ENCODE peak calls at places on chromosomes 4 and X, in eight cellular contexts. One of them, this sample, is unnamed.

GRCh38 chr4:144579411-144580020 is 66.4 kb upstream of the HHIP start:
- DNase-seq in fibroblast of the aortic adventitia: peak; percentile 75
- DNase-seq in tibial nerve: no peak
- DNase-seq in lower lobe of right lung: no peak
- DNase-seq in right lobe of liver: no peak
- DNase-seq in fibroblast of mammary gland: peak; percentile 57
- DNase-seq in mammary epithelial cell: peak; percentile 60
- DNase-seq in neural progenitor cell: no peak
- DNase-seq in this sample: peak; percentile 80

GRCh38 chrX:119121341-119121740 is 6.3 kb downstream of the KIAA1210 start:
- DNase-seq in fibroblast of the aortic adventitia: peak; percentile 12
- DNase-seq in right lobe of liver: no peak
- DNase-seq in neural progenitor cell: no peak
- DNase-seq in tibial nerve: no peak
- DNase-seq in mammary epithelial cell: no peak
- DNase-seq in fibroblast of mammary gland: peak; percentile 52
- DNase-seq in lower lobe of right lung: no peak
- DNase-seq in this sample: peak; percentile 51

GRCh38 chrX:133726642-133727041 is 258.8 kb downstream of the GPC3 start:
- DNase-seq in fibroblast of mammary gland: no peak
- DNase-seq in tibial nerve: no peak
- DNase-seq in lower lobe of right lung: no peak
- DNase-seq in fibroblast of the aortic adventitia: no peak
- DNase-seq in right lobe of liver: no peak
- DNase-seq in mammary epithelial cell: no peak
- DNase-seq in neural progenitor cell: no peak
- DNase-seq in this sample: no peak

GRCh38 chr4:18366762-18367358 is 345.3 kb upstream of the LCORL start:
- DNase-seq in fibroblast of the aortic adventitia: peak; percentile 19
- DNase-seq in neural progenitor cell: peak; percentile 49
- DNase-seq in lower lobe of right lung: no peak
- DNase-seq in fibroblast of mammary gland: peak; percentile 42
- DNase-seq in tibial nerve: no peak
- DNase-seq in right lobe of liver: no peak
- DNase-seq in mammary epithelial cell: peak; percentile 17
- DNase-seq in this sample: peak; percentile 55

GRCh38 chr4:106312997-106313522 is 2.9 kb downstream of the TBCK start:
- DNase-seq in right lobe of liver: no peak
- DNase-seq in lower lobe of right lung: no peak
- DNase-seq in tibial nerve: no peak
- DNase-seq in neural progenitor cell: no peak
- DNase-seq in fibroblast of mammary gland: peak; percentile 12
- DNase-seq in mammary epithelial cell: no peak
- DNase-seq in fibroblast of the aortic adventitia: no peak
- DNase-seq in this sample: no peak

GRCh38 chr4:139593091-139593564 is 37.1 kb upstream of the SETD7 start:
- DNase-seq in lower lobe of right lung: no peak
- DNase-seq in mammary epithelial cell: peak; percentile 7
- DNase-seq in tibial nerve: no peak
- DNase-seq in neural progenitor cell: no peak
- DNase-seq in fibroblast of the aortic adventitia: peak; percentile 87
- DNase-seq in fibroblast of mammary gland: peak; percentile 70
- DNase-seq in right lobe of liver: no peak
- DNase-seq in this sample: peak; percentile 73

GRCh38 chrX:8960809-8961413 is 73.0 kb downstream of the FAM9B start:
- DNase-seq in mammary epithelial cell: no peak
- DNase-seq in neural progenitor cell: peak; percentile 29
- DNase-seq in tibial nerve: no peak
- DNase-seq in fibroblast of the aortic adventitia: no peak
- DNase-seq in fibroblast of mammary gland: peak; percentile 23
- DNase-seq in lower lobe of right lung: no peak
- DNase-seq in right lobe of liver: no peak
- DNase-seq in this sample: no peak

GRCh38 chrX:112083624-112084326 is 1.2 kb upstream of the TRPC5 start:
- DNase-seq in fibroblast of mammary gland: no peak
- DNase-seq in mammary epithelial cell: no peak
- DNase-seq in fibroblast of the aortic adventitia: no peak
- DNase-seq in lower lobe of right lung: no peak
- DNase-seq in neural progenitor cell: peak; percentile 36
- DNase-seq in tibial nerve: no peak
- DNase-seq in right lobe of liver: peak; percentile 61
- DNase-seq in this sample: no peak

GRCh38 chrX:48589482-48590162 is 7.7 kb upstream of the WDR13 start:
- DNase-seq in tibial nerve: no peak
- DNase-seq in neural progenitor cell: no peak
- DNase-seq in lower lobe of right lung: no peak
- DNase-seq in mammary epithelial cell: no peak
- DNase-seq in fibroblast of mammary gland: peak; percentile 60
- DNase-seq in fibroblast of the aortic adventitia: no peak
- DNase-seq in right lobe of liver: no peak
- DNase-seq in this sample: peak; percentile 62

GRCh38 chrX:3384330-3384729 is 37.9 kb upstream of the MXRA5 start:
- DNase-seq in lower lobe of right lung: no peak
- DNase-seq in fibroblast of mammary gland: no peak
- DNase-seq in right lobe of liver: no peak
- DNase-seq in mammary epithelial cell: peak; percentile 14
- DNase-seq in neural progenitor cell: no peak
- DNase-seq in tibial nerve: no peak
- DNase-seq in fibroblast of the aortic adventitia: peak; percentile 9
- DNase-seq in this sample: no peak

GRCh38 chr4:86319390-86319789 is 40.5 kb downstream of the MAPK10 start:
- DNase-seq in neural progenitor cell: no peak
- DNase-seq in right lobe of liver: no peak
- DNase-seq in fibroblast of mammary gland: no peak
- DNase-seq in fibroblast of the aortic adventitia: no peak
- DNase-seq in mammary epithelial cell: peak; percentile 55
- DNase-seq in lower lobe of right lung: no peak
- DNase-seq in tibial nerve: no peak
- DNase-seq in this sample: no peak

GRCh38 chrX:10617964-10618342 is 2.4 kb downstream of the MID1 start:
- DNase-seq in mammary epithelial cell: peak; percentile 67
- DNase-seq in neural progenitor cell: no peak
- DNase-seq in tibial nerve: no peak
- DNase-seq in fibroblast of the aortic adventitia: peak; percentile 19
- DNase-seq in fibroblast of mammary gland: peak; percentile 74
- DNase-seq in right lobe of liver: no peak
- DNase-seq in lower lobe of right lung: no peak
- DNase-seq in this sample: no peak

GRCh38 chr4:162849922-162850321 is 316.8 kb downstream of the NAF1 start:
- DNase-seq in fibroblast of the aortic adventitia: no peak
- DNase-seq in mammary epithelial cell: no peak
- DNase-seq in lower lobe of right lung: no peak
- DNase-seq in fibroblast of mammary gland: no peak
- DNase-seq in neural progenitor cell: no peak
- DNase-seq in tibial nerve: no peak
- DNase-seq in right lobe of liver: no peak
- DNase-seq in this sample: no peak

GRCh38 chr4:25795566-25796454 is 67.0 kb downstream of the SEL1L3 start:
- DNase-seq in fibroblast of the aortic adventitia: peak; percentile 40
- DNase-seq in lower lobe of right lung: no peak
- DNase-seq in neural progenitor cell: peak; percentile 92
- DNase-seq in right lobe of liver: no peak
- DNase-seq in fibroblast of mammary gland: peak; percentile 60
- DNase-seq in mammary epithelial cell: peak; percentile 12
- DNase-seq in tibial nerve: no peak
- DNase-seq in this sample: peak; percentile 65

GRCh38 chr4:8645753-8646124 is 53.2 kb downstream of the CPZ start:
- DNase-seq in right lobe of liver: peak; percentile 42
- DNase-seq in neural progenitor cell: no peak
- DNase-seq in fibroblast of mammary gland: no peak
- DNase-seq in mammary epithelial cell: no peak
- DNase-seq in fibroblast of the aortic adventitia: no peak
- DNase-seq in lower lobe of right lung: peak; percentile 28
- DNase-seq in tibial nerve: no peak
- DNase-seq in this sample: no peak

GRCh38 chr4:149549911-149550310 is 265.7 kb downstream of the IQCM start:
- DNase-seq in mammary epithelial cell: no peak
- DNase-seq in right lobe of liver: no peak
- DNase-seq in neural progenitor cell: peak; percentile 38
- DNase-seq in fibroblast of the aortic adventitia: no peak
- DNase-seq in tibial nerve: no peak
- DNase-seq in fibroblast of mammary gland: peak; percentile 11
- DNase-seq in lower lobe of right lung: no peak
- DNase-seq in this sample: peak; percentile 8

GRCh38 chrX:14697453-14697852 is 168.1 kb downstream of the GLRA2 start:
- DNase-seq in tibial nerve: peak; percentile 5
- DNase-seq in fibroblast of mammary gland: peak; percentile 25
- DNase-seq in right lobe of liver: no peak
- DNase-seq in fibroblast of the aortic adventitia: no peak
- DNase-seq in mammary epithelial cell: peak; percentile 21
- DNase-seq in lower lobe of right lung: no peak
- DNase-seq in neural progenitor cell: peak; percentile 55
- DNase-seq in this sample: peak; percentile 15

GRCh38 chr4:129239088-129239487 is 143.1 kb downstream of the C4orf33 start:
- DNase-seq in fibroblast of mammary gland: peak; percentile 77
- DNase-seq in lower lobe of right lung: no peak
- DNase-seq in neural progenitor cell: no peak
- DNase-seq in right lobe of liver: peak; percentile 70
- DNase-seq in tibial nerve: peak; percentile 51
- DNase-seq in mammary epithelial cell: no peak
- DNase-seq in fibroblast of the aortic adventitia: peak; percentile 5
- DNase-seq in this sample: peak; percentile 3

GRCh38 chr4:151744614-151745013 is 16.2 kb downstream of the GATB start:
- DNase-seq in lower lobe of right lung: no peak
- DNase-seq in fibroblast of mammary gland: peak; percentile 94
- DNase-seq in mammary epithelial cell: peak; percentile 95
- DNase-seq in neural progenitor cell: no peak
- DNase-seq in tibial nerve: no peak
- DNase-seq in fibroblast of the aortic adventitia: peak; percentile 74
- DNase-seq in right lobe of liver: no peak
- DNase-seq in this sample: peak; percentile 89

DNA sequence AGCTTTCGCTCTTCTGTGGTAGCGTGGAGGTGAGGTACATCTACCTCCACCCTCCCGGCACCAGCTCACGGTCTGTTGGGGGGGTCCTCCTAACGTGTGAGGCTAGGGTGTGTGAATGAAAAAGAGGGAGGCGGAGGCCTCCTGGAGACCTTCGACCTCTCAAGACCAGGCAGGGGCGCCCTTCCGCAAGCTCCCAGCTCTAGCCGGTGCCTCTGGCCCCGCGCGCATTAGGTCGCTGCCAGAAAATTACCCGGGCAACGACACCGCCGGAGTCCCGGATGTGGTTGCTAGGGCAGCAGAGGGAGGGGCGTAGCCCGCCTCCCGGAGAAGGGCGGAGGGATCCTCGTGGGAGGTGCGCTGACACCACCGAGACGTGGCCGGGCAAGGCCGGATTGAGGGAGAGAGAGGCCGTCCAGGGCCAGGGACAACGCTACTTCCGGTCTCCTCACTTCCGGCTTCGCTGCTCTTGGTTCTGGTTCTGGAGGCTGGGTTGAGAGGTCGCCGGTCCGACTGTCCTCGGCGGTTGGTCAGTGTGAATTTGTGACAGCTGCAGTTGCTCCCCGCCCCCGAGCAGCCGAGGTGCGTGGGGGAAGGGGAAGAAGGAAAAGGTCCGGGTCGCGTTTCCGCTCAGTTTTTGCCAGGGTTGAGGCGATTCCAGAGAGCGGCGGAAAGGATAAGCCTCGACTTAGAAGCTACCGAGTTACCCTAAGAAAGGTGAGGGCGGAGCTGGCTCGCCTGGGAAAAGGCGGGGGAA is at the start of the genes ARFIP1 and TIGD4:
- DNase-seq in fibroblast of mammary gland: peak; percentile 96
- DNase-seq in tibial nerve: peak; percentile 93
- DNase-seq in mammary epithelial cell: peak; percentile 97
- DNase-seq in lower lobe of right lung: peak; percentile 98
- DNase-seq in right lobe of liver: peak; percentile 99
- DNase-seq in fibroblast of the aortic adventitia: peak; percentile 96
- DNase-seq in neural progenitor cell: peak; percentile 99
- DNase-seq in this sample: peak; percentile 98
- TF ChIP-seq CTCF in fibroblast of mammary gland: peak; percentile 3
- TF ChIP-seq CTCF in tibial nerve: peak; percentile 9
- TF ChIP-seq CTCF in mammary epithelial cell: no peak
- TF ChIP-seq CTCF in lower lobe of right lung: peak; percentile 37
- TF ChIP-seq CTCF in right lobe of liver: peak; percentile 45
- TF ChIP-seq CTCF in fibroblast of the aortic adventitia: peak; percentile 21
- TF ChIP-seq CTCF in neural progenitor cell: peak; percentile 49
- TF ChIP-seq CTCF in this sample: peak; percentile 18

GRCh38 chr4:159248383-159249178 is 145.7 kb downstream of the RAPGEF2 start:
- DNase-seq in tibial nerve: no peak
- DNase-seq in neural progenitor cell: no peak
- DNase-seq in fibroblast of the aortic adventitia: peak; percentile 85
- DNase-seq in right lobe of liver: no peak
- DNase-seq in fibroblast of mammary gland: peak; percentile 92
- DNase-seq in mammary epithelial cell: no peak
- DNase-seq in lower lobe of right lung: no peak
- DNase-seq in this sample: peak; percentile 87
- H3K4me3 ChIP-seq in tibial nerve: no peak overlapping the region
- H3K4me3 ChIP-seq in neural progenitor cell: no peak overlapping the region
- H3K4me3 ChIP-seq in fibroblast of the aortic adventitia: peak overlapping the region; percentile 55
- H3K4me3 ChIP-seq in right lobe of liver: peak overlapping the region; percentile 7
- H3K4me3 ChIP-seq in fibroblast of mammary gland: peak overlapping the region; percentile 31
- H3K4me3 ChIP-seq in mammary epithelial cell: no peak overlapping the region
- H3K4me3 ChIP-seq in lower lobe of right lung: no peak overlapping the region
- H3K4me3 ChIP-seq in this sample: peak overlapping the region; percentile 51

GRCh38 chrX:69374569-69374968 is 129.6 kb upstream of the NALF2 start:
- DNase-seq in fibroblast of mammary gland: no peak
- DNase-seq in mammary epithelial cell: no peak
- DNase-seq in neural progenitor cell: no peak
- DNase-seq in lower lobe of right lung: no peak
- DNase-seq in tibial nerve: no peak
- DNase-seq in fibroblast of the aortic adventitia: no peak
- DNase-seq in right lobe of liver: no peak
- DNase-seq in this sample: no peak

GRCh38 chrX:69379412-69379811 is 124.7 kb upstream of the NALF2 start:
- DNase-seq in right lobe of liver: no peak
- DNase-seq in fibroblast of the aortic adventitia: no peak
- DNase-seq in fibroblast of mammary gland: no peak
- DNase-seq in tibial nerve: no peak
- DNase-seq in neural progenitor cell: no peak
- DNase-seq in mammary epithelial cell: no peak
- DNase-seq in lower lobe of right lung: no peak
- DNase-seq in this sample: no peak
- TF ChIP-seq CTCF in right lobe of liver: no peak
- TF ChIP-seq CTCF in fibroblast of the aortic adventitia: no peak
- TF ChIP-seq CTCF in fibroblast of mammary gland: no peak
- TF ChIP-seq CTCF in tibial nerve: no peak
- TF ChIP-seq CTCF in neural progenitor cell: no peak
- TF ChIP-seq CTCF in mammary epithelial cell: no peak
- TF ChIP-seq CTCF in lower lobe of right lung: no peak
- TF ChIP-seq CTCF in this sample: no peak

DNA sequence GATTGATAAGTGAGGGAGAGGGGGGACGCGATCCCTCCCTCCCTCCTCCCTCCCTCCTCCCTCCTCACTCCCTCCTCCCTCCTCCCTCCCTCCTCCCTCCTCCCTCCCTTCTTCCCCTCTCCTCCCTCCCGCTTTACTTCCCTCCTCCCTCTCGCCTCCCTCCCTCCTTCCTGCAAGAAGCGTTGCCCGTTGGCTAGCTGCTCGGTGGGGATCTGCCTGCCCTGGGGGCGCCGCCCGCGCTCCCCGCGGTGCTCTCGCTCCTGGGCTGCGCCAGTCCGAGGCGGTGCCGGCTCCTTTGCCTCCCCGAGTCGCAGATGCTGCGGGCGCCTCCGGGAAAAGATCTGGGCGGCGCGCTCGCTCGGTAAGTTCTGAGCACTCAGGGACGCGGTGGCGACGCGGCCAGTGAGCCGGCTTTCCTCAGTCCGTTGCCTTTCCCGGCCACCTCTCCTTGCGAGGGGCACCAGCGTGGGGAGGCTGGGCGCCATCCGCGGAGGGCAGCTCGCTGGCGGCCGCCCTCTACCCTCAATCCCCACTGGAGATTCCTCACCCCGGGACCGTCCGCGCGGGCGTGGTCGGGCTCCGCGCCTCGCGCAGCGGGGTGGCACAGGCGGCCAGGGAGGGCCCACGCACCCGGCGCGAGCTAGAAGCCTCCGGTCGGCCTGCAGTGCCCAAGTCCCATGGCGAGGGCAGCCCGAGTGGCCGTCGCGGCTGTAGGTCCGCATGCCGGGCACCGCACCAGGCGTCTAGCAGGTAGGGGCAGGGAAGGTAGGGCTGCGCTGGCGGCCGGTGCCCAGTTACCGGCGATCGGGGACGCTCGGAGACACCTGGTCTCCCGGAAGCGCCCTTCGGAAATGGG is at the start of gene SLITRK2:
- DNase-seq in right lobe of liver: peak; percentile 51
- DNase-seq in mammary epithelial cell: no peak
- DNase-seq in lower lobe of right lung: no peak
- DNase-seq in fibroblast of the aortic adventitia: no peak
- DNase-seq in neural progenitor cell: peak; percentile 58
- DNase-seq in fibroblast of mammary gland: peak; percentile 1
- DNase-seq in tibial nerve: no peak
- DNase-seq in this sample: no peak
- H3K4me3 ChIP-seq in right lobe of liver: no peak within 1 kb of the TSS
- H3K4me3 ChIP-seq in mammary epithelial cell: no peak within 1 kb of the TSS
- H3K4me3 ChIP-seq in lower lobe of right lung: peak within 1 kb of the TSS; percentile 34
- H3K4me3 ChIP-seq in fibroblast of the aortic adventitia: no peak within 1 kb of the TSS
- H3K4me3 ChIP-seq in neural progenitor cell: peak within 1 kb of the TSS; percentile 53
- H3K4me3 ChIP-seq in fibroblast of mammary gland: no peak within 1 kb of the TSS
- H3K4me3 ChIP-seq in tibial nerve: peak within 1 kb of the TSS; percentile 36
- H3K4me3 ChIP-seq in this sample: no peak within 1 kb of the TSS

This sample was measured in fibroblast of pulmonary artery.